ENCODE peak calls at places on chromosomes 4 and X, in seven cellular contexts. Z, Q, C, R, U, X and I are unnamed samples.
A peak's percentile ranks its signal among the peaks of the same experiment; 100 is the strongest.

GRCh38 chr4:147765121-147765521 is 33.2 kb downstream of the ARHGAP10 start:
- DNase-seq in U (no peak), C (no peak), Q (no peak), R (peak; percentile 25), X (no peak), Z (no peak), I (peak; percentile 67)

GRCh38 chrX:31178769-31179125 is 106.9 kb upstream of the FTHL17 start:
- DNase-seq in C (no peak), Q (no peak), Z (no peak), R (no peak), X (no peak), U (no peak), I (no peak)

GRCh38 chr4:185925910-185926360 is 113.9 kb upstream of the SORBS2 start:
- DNase-seq in Q (no peak), C (no peak), U (no peak), X (no peak), Z (no peak), R (no peak), I (no peak)

GRCh38 chr4:76087007-76087769 is 12.7 kb downstream of the ART3 start:
- DNase-seq in C (no peak), Z (peak; percentile 67), R (peak; percentile 44), U (no peak), X (peak; percentile 59), Q (peak; percentile 79), I (peak; percentile 81)

GRCh38 chr4:69831646-69832325 is 28.2 kb downstream of the SULT1E1 start:
- DNase-seq in X (no peak), C (peak; percentile 97), U (no peak), Z (no peak), Q (no peak), R (no peak), I (no peak)

GRCh38 chr4:42119916-42120315 is 32.5 kb downstream of the BEND4 start:
- DNase-seq in X (no peak), Z (no peak), Q (no peak), R (no peak), C (no peak), U (no peak), I (no peak)

GRCh38 chrX:43481601-43482000 is 174.5 kb upstream of the MAOA start:
- DNase-seq in C (no peak), Q (no peak), Z (no peak), R (no peak), U (no peak), X (no peak), I (no peak)

GRCh38 chrX:131812847-131813825 is 210.0 kb upstream of the STK26 start:
- DNase-seq in Q (peak; percentile 18), C (peak; percentile 76), Z (peak; percentile 88), X (no peak), U (peak; percentile 77), R (peak; percentile 54), I (no peak)

GRCh38 chr4:87532907-87533306 is 3.7 kb upstream of the SPARCL1 start:
- DNase-seq in R (no peak), Z (no peak), C (no peak), U (no peak), Q (no peak), X (no peak), I (no peak)

GRCh38 chr4:122873752-122874151 is 47.1 kb downstream of the FGF2 start:
- DNase-seq in Z (no peak), C (no peak), R (peak; percentile 91), X (no peak), Q (peak; percentile 65), U (no peak), I (peak; percentile 80)